ENCODE peak calls at places on chromosomes 4 and X, in nine cellular contexts. One of them, this sample, is unnamed.

GRCh38 chr4:38075370-38076152 is 115.4 kb downstream of the PTTG2 start:
- DNase-seq in cardiac fibroblast: peak
- DNase-seq in B cell: no peak
- DNase-seq in progenitor cell of endocrine pancreas: no peak
- DNase-seq in MCF 10A: peak
- DNase-seq in cardiac muscle cell: no peak
- DNase-seq in fibroblast of lung: peak
- DNase-seq in epithelial cell of esophagus: peak
- DNase-seq in GM12865: peak
- DNase-seq in this sample: no peak

GRCh38 chr4:179871726-179872125 is 2371.5 kb upstream of the TENM3 start:
- DNase-seq in cardiac fibroblast: no peak
- DNase-seq in epithelial cell of esophagus: no peak
- DNase-seq in progenitor cell of endocrine pancreas: no peak
- DNase-seq in B cell: no peak
- DNase-seq in fibroblast of lung: no peak
- DNase-seq in MCF 10A: no peak
- DNase-seq in GM12865: no peak
- DNase-seq in cardiac muscle cell: no peak
- DNase-seq in this sample: no peak

GRCh38 chr4:99808260-99808857 is 8.3 kb upstream of the DAPP1 start:
- DNase-seq in progenitor cell of endocrine pancreas: peak
- DNase-seq in cardiac muscle cell: peak
- DNase-seq in cardiac fibroblast: peak
- DNase-seq in MCF 10A: peak
- DNase-seq in B cell: peak
- DNase-seq in GM12865: peak
- DNase-seq in fibroblast of lung: peak
- DNase-seq in epithelial cell of esophagus: peak
- DNase-seq in this sample: peak

GRCh38 chr4:1579834-1580686 is 104.1 kb downstream of the FAM53A start:
- DNase-seq in cardiac muscle cell: peak
- DNase-seq in cardiac fibroblast: peak
- DNase-seq in GM12865: no peak
- DNase-seq in MCF 10A: peak
- DNase-seq in fibroblast of lung: peak
- DNase-seq in epithelial cell of esophagus: peak
- DNase-seq in B cell: peak
- DNase-seq in progenitor cell of endocrine pancreas: peak
- DNase-seq in this sample: peak

GRCh38 chr4:25065901-25066610 is 35.3 kb upstream of the LGI2 start:
- DNase-seq in cardiac muscle cell: no peak
- DNase-seq in cardiac fibroblast: peak
- DNase-seq in progenitor cell of endocrine pancreas: no peak
- DNase-seq in fibroblast of lung: no peak
- DNase-seq in MCF 10A: no peak
- DNase-seq in GM12865: no peak
- DNase-seq in B cell: no peak
- DNase-seq in epithelial cell of esophagus: no peak
- DNase-seq in this sample: no peak

GRCh38 chr4:127783026-127783769 is 1.1 kb downstream of the HSPA4L start:
- DNase-seq in MCF 10A: peak
- DNase-seq in B cell: peak
- DNase-seq in fibroblast of lung: peak
- DNase-seq in epithelial cell of esophagus: peak
- DNase-seq in cardiac fibroblast: peak
- DNase-seq in progenitor cell of endocrine pancreas: peak
- DNase-seq in GM12865: no peak
- DNase-seq in cardiac muscle cell: peak
- DNase-seq in this sample: peak

GRCh38 chrX:49884290-49884862 is 5.1 kb downstream of the USP27X start:
- DNase-seq in fibroblast of lung: peak
- DNase-seq in MCF 10A: peak
- DNase-seq in cardiac muscle cell: peak
- DNase-seq in B cell: peak
- DNase-seq in progenitor cell of endocrine pancreas: peak
- DNase-seq in cardiac fibroblast: peak
- DNase-seq in GM12865: peak
- DNase-seq in epithelial cell of esophagus: peak
- DNase-seq in this sample: peak

GRCh38 chrX:2474280-2474962 is 26.4 kb downstream of the DHRSX start:
- DNase-seq in cardiac fibroblast: no peak
- DNase-seq in progenitor cell of endocrine pancreas: no peak
- DNase-seq in cardiac muscle cell: no peak
- DNase-seq in MCF 10A: no peak
- DNase-seq in B cell: no peak
- DNase-seq in GM12865: no peak
- DNase-seq in fibroblast of lung: no peak
- DNase-seq in epithelial cell of esophagus: no peak
- DNase-seq in this sample: no peak

GRCh38 chr4:171644430-171645057 is 168.7 kb upstream of the GALNTL6 start:
- DNase-seq in MCF 10A: no peak
- DNase-seq in progenitor cell of endocrine pancreas: no peak
- DNase-seq in cardiac fibroblast: no peak
- DNase-seq in fibroblast of lung: no peak
- DNase-seq in B cell: no peak
- DNase-seq in GM12865: peak
- DNase-seq in cardiac muscle cell: no peak
- DNase-seq in epithelial cell of esophagus: no peak
- DNase-seq in this sample: no peak

GRCh38 chr4:171651071-171651470 is 162.1 kb upstream of the GALNTL6 start:
- DNase-seq in MCF 10A: no peak
- DNase-seq in B cell: no peak
- DNase-seq in cardiac muscle cell: no peak
- DNase-seq in fibroblast of lung: no peak
- DNase-seq in progenitor cell of endocrine pancreas: no peak
- DNase-seq in GM12865: no peak
- DNase-seq in epithelial cell of esophagus: no peak
- DNase-seq in cardiac fibroblast: no peak
- DNase-seq in this sample: no peak

GRCh38 chr4:171648926-171649325 is 164.3 kb upstream of the GALNTL6 start:
- DNase-seq in cardiac fibroblast: no peak
- DNase-seq in cardiac muscle cell: no peak
- DNase-seq in B cell: no peak
- DNase-seq in MCF 10A: no peak
- DNase-seq in fibroblast of lung: no peak
- DNase-seq in progenitor cell of endocrine pancreas: no peak
- DNase-seq in GM12865: no peak
- DNase-seq in epithelial cell of esophagus: no peak
- DNase-seq in this sample: no peak

GRCh38 chr4:171646984-171647383 is 166.2 kb upstream of the GALNTL6 start:
- DNase-seq in MCF 10A: no peak
- DNase-seq in epithelial cell of esophagus: no peak
- DNase-seq in cardiac muscle cell: no peak
- DNase-seq in fibroblast of lung: no peak
- DNase-seq in B cell: no peak
- DNase-seq in progenitor cell of endocrine pancreas: no peak
- DNase-seq in cardiac fibroblast: no peak
- DNase-seq in GM12865: no peak
- DNase-seq in this sample: no peak

DNA sequence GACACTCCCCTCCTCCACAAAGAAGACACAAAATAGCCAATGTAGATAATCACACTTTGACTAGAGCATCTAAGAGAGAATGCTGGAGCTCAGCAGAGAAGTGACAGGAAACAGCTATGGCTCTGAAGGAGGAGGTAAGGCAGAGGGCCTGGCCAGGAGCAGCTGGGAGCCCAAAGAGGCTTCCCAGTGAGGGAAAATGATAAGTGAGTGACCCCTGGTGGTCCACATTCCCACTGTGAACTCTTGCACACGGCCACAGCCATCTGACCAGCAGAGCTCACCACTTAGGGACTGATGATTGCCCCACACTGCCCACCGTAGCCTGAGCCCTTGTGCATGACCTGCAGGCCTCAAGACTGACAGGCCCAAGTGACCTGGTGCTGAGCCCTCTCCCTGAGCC is 162.7 kb upstream of the GALNTL6 start:
- DNase-seq in MCF 10A: peak
- DNase-seq in cardiac muscle cell: peak
- DNase-seq in progenitor cell of endocrine pancreas: no peak
- DNase-seq in B cell: no peak
- DNase-seq in epithelial cell of esophagus: no peak
- DNase-seq in fibroblast of lung: no peak
- DNase-seq in GM12865: peak
- DNase-seq in cardiac fibroblast: no peak
- DNase-seq in this sample: peak
- TF ChIP-seq CTCF in MCF 10A: no peak
- TF ChIP-seq CTCF in cardiac muscle cell: no peak
- TF ChIP-seq CTCF in progenitor cell of endocrine pancreas: peak
- TF ChIP-seq CTCF in B cell: no peak
- TF ChIP-seq CTCF in epithelial cell of esophagus: no peak
- TF ChIP-seq CTCF in fibroblast of lung: no peak
- TF ChIP-seq CTCF in GM12865: peak
- TF ChIP-seq CTCF in cardiac fibroblast: no peak
- TF ChIP-seq CTCF in this sample: peak

GRCh38 chr4:67393699-67394281 is 151.5 kb downstream of the CENPC start:
- DNase-seq in epithelial cell of esophagus: peak
- DNase-seq in fibroblast of lung: peak
- DNase-seq in MCF 10A: peak
- DNase-seq in cardiac muscle cell: peak
- DNase-seq in cardiac fibroblast: peak
- DNase-seq in progenitor cell of endocrine pancreas: no peak
- DNase-seq in GM12865: peak
- DNase-seq in B cell: no peak
- DNase-seq in this sample: peak

GRCh38 chr4:67397931-67398330 is 147.4 kb downstream of the CENPC start:
- DNase-seq in MCF 10A: no peak
- DNase-seq in progenitor cell of endocrine pancreas: no peak
- DNase-seq in B cell: no peak
- DNase-seq in cardiac muscle cell: no peak
- DNase-seq in GM12865: no peak
- DNase-seq in cardiac fibroblast: no peak
- DNase-seq in epithelial cell of esophagus: no peak
- DNase-seq in fibroblast of lung: no peak
- DNase-seq in this sample: no peak

GRCh38 chr4:67396008-67396407 is 149.3 kb downstream of the CENPC start:
- DNase-seq in fibroblast of lung: no peak
- DNase-seq in B cell: no peak
- DNase-seq in cardiac muscle cell: no peak
- DNase-seq in progenitor cell of endocrine pancreas: no peak
- DNase-seq in MCF 10A: no peak
- DNase-seq in GM12865: no peak
- DNase-seq in cardiac fibroblast: no peak
- DNase-seq in epithelial cell of esophagus: no peak
- DNase-seq in this sample: no peak

GRCh38 chr4:67394771-67395310 is 150.5 kb downstream of the CENPC start:
- DNase-seq in cardiac muscle cell: no peak
- DNase-seq in MCF 10A: no peak
- DNase-seq in epithelial cell of esophagus: peak
- DNase-seq in progenitor cell of endocrine pancreas: no peak
- DNase-seq in fibroblast of lung: no peak
- DNase-seq in GM12865: no peak
- DNase-seq in cardiac fibroblast: no peak
- DNase-seq in B cell: no peak
- DNase-seq in this sample: no peak

GRCh38 chr4:67393007-67393406 is 152.3 kb downstream of the CENPC start:
- DNase-seq in progenitor cell of endocrine pancreas: no peak
- DNase-seq in cardiac muscle cell: no peak
- DNase-seq in MCF 10A: no peak
- DNase-seq in B cell: no peak
- DNase-seq in fibroblast of lung: no peak
- DNase-seq in cardiac fibroblast: no peak
- DNase-seq in epithelial cell of esophagus: no peak
- DNase-seq in GM12865: no peak
- DNase-seq in this sample: no peak
- TF ChIP-seq CTCF in progenitor cell of endocrine pancreas: no peak
- TF ChIP-seq CTCF in cardiac muscle cell: no peak
- TF ChIP-seq CTCF in MCF 10A: no peak
- TF ChIP-seq CTCF in B cell: no peak
- TF ChIP-seq CTCF in fibroblast of lung: no peak
- TF ChIP-seq CTCF in cardiac fibroblast: no peak
- TF ChIP-seq CTCF in epithelial cell of esophagus: no peak
- TF ChIP-seq CTCF in GM12865: no peak
- TF ChIP-seq CTCF in this sample: no peak

GRCh38 chrX:48468693-48469691 is 1.1 kb downstream of the SLC38A5 start:
- DNase-seq in progenitor cell of endocrine pancreas: no peak
- DNase-seq in GM12865: peak
- DNase-seq in MCF 10A: no peak
- DNase-seq in fibroblast of lung: no peak
- DNase-seq in cardiac fibroblast: no peak
- DNase-seq in cardiac muscle cell: no peak
- DNase-seq in B cell: peak
- DNase-seq in epithelial cell of esophagus: no peak
- DNase-seq in this sample: no peak
- TF ChIP-seq CTCF in progenitor cell of endocrine pancreas: no peak
- TF ChIP-seq CTCF in GM12865: peak
- TF ChIP-seq CTCF in MCF 10A: no peak
- TF ChIP-seq CTCF in fibroblast of lung: peak
- TF ChIP-seq CTCF in cardiac fibroblast: no peak
- TF ChIP-seq CTCF in cardiac muscle cell: peak
- TF ChIP-seq CTCF in B cell: peak
- TF ChIP-seq CTCF in epithelial cell of esophagus: no peak
- TF ChIP-seq CTCF in this sample: no peak

GRCh38 chr4:110619401-110620247 is 3.3 kb downstream of the PITX2 start:
- DNase-seq in cardiac muscle cell: peak
- DNase-seq in B cell: no peak
- DNase-seq in progenitor cell of endocrine pancreas: no peak
- DNase-seq in cardiac fibroblast: no peak
- DNase-seq in MCF 10A: no peak
- DNase-seq in GM12865: no peak
- DNase-seq in fibroblast of lung: no peak
- DNase-seq in epithelial cell of esophagus: no peak
- DNase-seq in this sample: peak

GRCh38 chr4:110621328-110621812 is 1.5 kb downstream of the PITX2 start:
- DNase-seq in cardiac fibroblast: no peak
- DNase-seq in GM12865: no peak
- DNase-seq in fibroblast of lung: no peak
- DNase-seq in progenitor cell of endocrine pancreas: no peak
- DNase-seq in epithelial cell of esophagus: no peak
- DNase-seq in cardiac muscle cell: no peak
- DNase-seq in MCF 10A: no peak
- DNase-seq in B cell: no peak
- DNase-seq in this sample: peak

GRCh38 chr4:110621839-110622751 is 782 bp downstream of the PITX2 start:
- DNase-seq in GM12865: no peak
- DNase-seq in cardiac muscle cell: no peak
- DNase-seq in cardiac fibroblast: no peak
- DNase-seq in progenitor cell of endocrine pancreas: no peak
- DNase-seq in MCF 10A: no peak
- DNase-seq in epithelial cell of esophagus: no peak
- DNase-seq in B cell: no peak
- DNase-seq in fibroblast of lung: no peak
- DNase-seq in this sample: peak

GRCh38 chr4:110619001-110619350 is 3.9 kb downstream of the PITX2 start:
- DNase-seq in fibroblast of lung: no peak
- DNase-seq in cardiac muscle cell: no peak
- DNase-seq in B cell: no peak
- DNase-seq in GM12865: no peak
- DNase-seq in epithelial cell of esophagus: no peak
- DNase-seq in cardiac fibroblast: no peak
- DNase-seq in progenitor cell of endocrine pancreas: no peak
- DNase-seq in MCF 10A: no peak
- DNase-seq in this sample: no peak

DNA sequence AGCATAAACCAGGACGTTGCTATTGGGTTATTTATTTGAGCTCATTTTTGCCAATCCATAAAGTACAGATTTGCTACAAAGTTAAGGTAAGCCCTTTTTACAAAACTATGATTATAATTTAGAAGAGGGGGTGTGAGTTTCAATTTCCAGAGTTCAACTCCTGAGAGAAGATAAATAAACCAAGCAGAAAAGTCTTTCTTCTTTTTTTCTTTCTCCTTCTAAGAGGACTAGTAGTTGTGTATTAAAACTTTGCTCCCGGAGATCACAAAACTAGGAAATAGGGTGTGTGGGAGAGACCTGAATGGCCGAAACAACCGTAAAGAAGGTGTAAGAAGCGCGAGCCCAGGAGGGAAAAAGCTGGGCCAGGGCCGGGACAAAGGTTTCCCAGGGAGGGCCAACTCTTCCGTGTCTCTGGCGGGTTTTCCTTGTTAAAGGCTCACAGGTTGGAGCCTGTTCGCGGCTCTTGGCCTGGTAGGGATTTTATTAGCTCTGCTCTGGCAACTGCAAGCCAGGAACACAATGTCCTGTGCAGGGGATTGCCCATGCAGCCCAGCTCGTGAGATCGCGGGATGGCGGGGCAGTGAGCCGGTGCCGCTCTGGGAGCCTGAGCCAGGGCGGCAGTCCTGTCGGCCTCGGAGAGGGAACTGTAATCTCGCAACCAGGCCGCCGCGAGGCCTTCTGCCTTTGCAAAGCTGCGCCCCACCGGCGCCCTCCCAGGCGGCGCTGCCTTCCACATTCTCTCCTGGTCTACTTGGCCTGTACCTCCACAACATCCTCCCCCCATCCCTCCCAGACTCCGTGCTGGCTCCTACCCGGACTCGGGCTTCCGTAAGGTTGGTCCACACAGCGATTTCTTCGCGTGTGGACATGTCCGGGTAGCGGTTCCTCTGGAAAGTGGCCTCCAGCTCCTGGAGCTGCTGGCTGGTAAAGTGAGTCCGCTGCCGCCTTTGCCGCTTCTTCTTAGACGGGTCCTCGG is 2.2 kb downstream of the PITX2 start:
- DNase-seq in B cell: no peak
- DNase-seq in GM12865: peak
- DNase-seq in progenitor cell of endocrine pancreas: peak
- DNase-seq in epithelial cell of esophagus: peak
- DNase-seq in cardiac muscle cell: peak
- DNase-seq in fibroblast of lung: peak
- DNase-seq in cardiac fibroblast: no peak
- DNase-seq in MCF 10A: no peak
- DNase-seq in this sample: peak
- TF ChIP-seq CTCF in B cell: no peak
- TF ChIP-seq CTCF in GM12865: no peak
- TF ChIP-seq CTCF in progenitor cell of endocrine pancreas: peak
- TF ChIP-seq CTCF in epithelial cell of esophagus: no peak
- TF ChIP-seq CTCF in cardiac muscle cell: no peak
- TF ChIP-seq CTCF in fibroblast of lung: no peak
- TF ChIP-seq CTCF in cardiac fibroblast: no peak
- TF ChIP-seq CTCF in MCF 10A: no peak
- TF ChIP-seq CTCF in this sample: no peak

This sample was measured in nephron progenitor cell.